ENCODE peak calls at places on chromosome 6, in ten cellular contexts. B, P, C, K, S, U, N, M, F and R are unnamed samples.

GRCh38 chr6:112909781-112910180 is 562.7 kb downstream of the RFPL4B start:
- DNase-seq in K (no peak), N (no peak), S (no peak), C (no peak), M (peak; percentile 40), P (no peak), U (no peak), B (no peak), F (peak; percentile 74), R (no peak)

GRCh38 chr6:160634706-160635105 is 29.4 kb downstream of the LPA start:
- DNase-seq in C (no peak), S (no peak), N (no peak), F (no peak), U (no peak), K (no peak), B (no peak), P (no peak), M (no peak), R (no peak)

GRCh38 chr6:132131351-132131750 is 180.2 kb upstream of the CCN2 start:
- DNase-seq in B (no peak), C (no peak), N (no peak), P (no peak), K (no peak), U (no peak), S (no peak), M (no peak), F (no peak), R (no peak)

GRCh38 chr6:144315226-144315980 is 30.3 kb downstream of the UTRN start:
- DNase-seq in P (no peak), B (no peak), M (no peak), C (no peak), K (no peak), S (no peak), F (no peak), N (no peak), U (no peak), R (no peak)

GRCh38 chr6:113362542-113363430 is 494.4 kb upstream of the MARCKS start:
- DNase-seq in F (peak; percentile 43), M (peak; percentile 64), B (no peak), C (no peak), N (no peak), K (peak; percentile 21), U (no peak), P (no peak), S (no peak), R (no peak)

GRCh38 chr6:52403627-52404026 is 16.5 kb upstream of the EFHC1 start:
- DNase-seq in M (no peak), K (peak; percentile 79), N (peak; percentile 91), S (no peak), F (no peak), P (no peak), C (no peak), B (no peak), U (no peak), R (no peak)

GRCh38 chr6:38345586-38345985 is 294.1 kb downstream of the BTBD9 start:
- DNase-seq in B (no peak), F (no peak), N (no peak), M (no peak), U (no peak), S (no peak), C (no peak), K (no peak), P (no peak), R (no peak)

GRCh38 chr6:19845271-19846046 is 8.3 kb downstream of the ID4 start:
- DNase-seq in S (no peak), F (no peak), C (no peak), M (peak; percentile 44), P (no peak), B (no peak), N (no peak), U (no peak), K (no peak), R (no peak)

GRCh38 chr6:154558984-154559383 is 48.5 kb upstream of the CNKSR3 start:
- DNase-seq in P (no peak), U (no peak), C (no peak), B (no peak), F (no peak), M (no peak), S (no peak), K (no peak), N (no peak), R (no peak)

GRCh38 chr6:35247642-35248231 is 11.8 kb upstream of the ZNF76 start:
- DNase-seq in U (no peak), M (peak; percentile 19), S (no peak), C (no peak), N (no peak), F (no peak), K (no peak), B (no peak), P (no peak), R (no peak)

GRCh38 chr6:169539176-169539897 is 162.5 kb downstream of the WDR27 start:
- DNase-seq in B (no peak), K (no peak), U (no peak), P (no peak), N (no peak), F (no peak), M (peak; percentile 64), S (no peak), C (no peak), R (no peak)

GRCh38 chr6:90025418-90026089 is 131.3 kb downstream of the GJA10 start:
- DNase-seq in P (no peak), M (peak; percentile 93), N (no peak), B (no peak), C (no peak), K (no peak), S (peak; percentile 37), F (peak; percentile 95), U (no peak), R (no peak)

GRCh38 chr6:109579361-109579760 is 96.3 kb upstream of the ZBTB24 start:
- DNase-seq in B (no peak), M (no peak), U (no peak), N (no peak), C (no peak), K (no peak), P (no peak), S (no peak), F (peak; percentile 70), R (no peak)

GRCh38 chr6:16824804-16825777 is 63.8 kb upstream of the ATXN1 start:
- DNase-seq in S (no peak), U (no peak), C (no peak), F (no peak), P (no peak), K (no peak), N (no peak), B (no peak), M (no peak), R (no peak)

GRCh38 chr6:36443951-36444428 is 1.2 kb downstream of the KCTD20 start:
- DNase-seq in M (peak; percentile 34), F (peak; percentile 41), U (peak; percentile 22), S (no peak), B (no peak), C (no peak), K (no peak), P (no peak), N (no peak), R (peak; percentile 45)

GRCh38 chr6:6376845-6377244 is 56.4 kb upstream of the F13A1 start:
- DNase-seq in P (no peak), S (no peak), K (no peak), M (no peak), C (no peak), B (no peak), U (no peak), F (peak; percentile 13), N (no peak), R (no peak)

GRCh38 chr6:5359413-5359812 is 98.1 kb downstream of the FARS2 start:
- DNase-seq in C (no peak), N (no peak), S (no peak), P (no peak), K (peak; percentile 25), M (no peak), U (no peak), F (no peak), B (no peak), R (no peak)

GRCh38 chr6:12182676-12183075 is 107.5 kb upstream of the EDN1 start:
- DNase-seq in B (no peak), C (no peak), M (peak; percentile 72), U (no peak), P (no peak), N (no peak), K (no peak), F (peak; percentile 68), S (no peak), R (no peak)